ENCODE peak calls at places on chromosomes 16 and 17, in six cellular contexts. S is A549, W is upper lobe of left lung, U is K562, A is HepG2, T is GM12878. E is an unnamed sample.

GRCh38 chr17:2028234-2028614 is 1.7 kb upstream of the DPH1 start:
- ATAC-seq in S (no peak), W (no peak), U (no peak), A (no peak), T (no peak), E (no peak)

GRCh38 chr16:69326172-69326873 is 4.1 kb downstream of the PDF start:
- ATAC-seq in S (no peak), W (no peak), U (no peak), A (peak; percentile 51), T (no peak), E (no peak)

GRCh38 chr16:75351183-75351582 is 82.1 kb downstream of the CFDP1 start:
- ATAC-seq in S (no peak), W (no peak), U (no peak), A (no peak), T (no peak), E (no peak)

GRCh38 chr17:31778538-31778937 is 80.5 kb downstream of the COPRS start:
- ATAC-seq in S (no peak), W (no peak), U (no peak), A (no peak), T (no peak), E (no peak)

GRCh38 chr16:69934044-69934443 is 17.1 kb upstream of the CLEC18A start:
- ATAC-seq in S (no peak), W (no peak), U (no peak), A (no peak), T (no peak), E (no peak)

GRCh38 chr17:21194210-21194609 is 19.8 kb downstream of the TMEM11 start:
- ATAC-seq in S (no peak), W (no peak), U (no peak), A (no peak), T (no peak), E (no peak)

GRCh38 chr17:13813347-13814240 is 211.9 kb upstream of the HS3ST3A1 start:
- ATAC-seq in S (peak; percentile 47), W (peak; percentile 22), U (no peak), A (no peak), T (no peak), E (no peak)

GRCh38 chr17:16477666-16478065 is 14.3 kb downstream of the LRRC75A start:
- ATAC-seq in S (no peak), W (no peak), U (no peak), A (no peak), T (no peak), E (peak; percentile 4)

GRCh38 chr17:70054961-70055360 is 20.1 kb upstream of the KCNJ16 start:
- ATAC-seq in S (no peak), W (no peak), U (no peak), A (no peak), T (no peak), E (no peak)

GRCh38 chr16:69814561-69814960 is 52.4 kb downstream of the WWP2 start:
- ATAC-seq in S (no peak), W (no peak), U (no peak), A (peak; percentile 55), T (no peak), E (no peak)

GRCh38 chr17:5499790-5500189 is 13.4 kb downstream of the MIS12 start:
- ATAC-seq in S (peak; percentile 3), W (no peak), U (no peak), A (no peak), T (no peak), E (no peak)

GRCh38 chr16:57598437-57598836 is 30.0 kb upstream of the ADGRG1 start:
- ATAC-seq in S (no peak), W (no peak), U (no peak), A (no peak), T (no peak), E (no peak)

GRCh38 chr17:273994-274832 is 78.4 kb downstream of the RPH3AL start:
- ATAC-seq in S (peak; percentile 42), W (no peak), U (no peak), A (no peak), T (no peak), E (no peak)

GRCh38 chr16:73015612-73016487 is 32.1 kb downstream of the ZFHX3 start:
- ATAC-seq in S (no peak), W (peak; percentile 80), U (no peak), A (peak; percentile 82), T (peak; percentile 88), E (no peak)

GRCh38 chr17:2156666-2157065 is 101.8 kb downstream of the HIC1 start:
- ATAC-seq in S (no peak), W (no peak), U (no peak), A (no peak), T (no peak), E (no peak)

GRCh38 chr16:46907061-46907774 is 23.1 kb downstream of the GPT2 start:
- ATAC-seq in S (no peak), W (no peak), U (no peak), A (peak; percentile 33), T (no peak), E (no peak)

DNA sequence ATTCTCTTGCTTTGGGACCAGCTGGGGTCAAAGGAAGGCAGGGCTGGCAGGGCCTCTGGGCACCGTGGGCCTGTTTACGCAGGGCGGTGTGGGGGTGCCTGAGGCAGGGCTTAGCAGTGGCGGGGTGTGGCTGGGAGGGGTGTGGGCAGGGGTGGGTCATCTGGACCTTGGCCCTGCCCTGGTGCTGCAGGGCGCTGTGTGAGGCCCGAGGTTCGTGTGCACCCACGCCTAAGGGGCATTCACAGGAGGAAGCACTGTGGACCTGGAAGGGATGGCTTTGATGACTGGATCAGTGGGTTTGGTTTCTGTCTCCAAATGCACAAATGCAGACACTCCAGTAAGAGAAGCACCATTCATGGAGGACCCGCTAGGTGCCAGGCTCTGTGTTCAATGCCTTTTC is 37.3 kb downstream of the BCO1 start:
- ATAC-seq in S (no peak), W (peak; percentile 42), U (no peak), A (peak; percentile 36), T (no peak), E (no peak)
- TF ChIP-seq EP300 in S (no peak), W (no peak), U (no peak), A (no peak), T (no peak), E (no peak)

GRCh38 chr17:17730250-17730935 is 49.1 kb downstream of the RAI1 start:
- ATAC-seq in S (no peak), W (no peak), U (no peak), A (no peak), T (no peak), E (no peak)

GRCh38 chr17:17728550-17729251 is 47.4 kb downstream of the RAI1 start:
- ATAC-seq in S (peak; percentile 64), W (peak; percentile 28), U (no peak), A (no peak), T (no peak), E (no peak)

GRCh38 chr17:17727111-17727659 is 45.9 kb downstream of the RAI1 start:
- ATAC-seq in S (no peak), W (no peak), U (no peak), A (no peak), T (no peak), E (no peak)

GRCh38 chr17:17732444-17732843 is 51.2 kb downstream of the RAI1 start:
- ATAC-seq in S (no peak), W (no peak), U (no peak), A (no peak), T (no peak), E (no peak)

GRCh38 chr17:17729620-17730249 is 48.5 kb downstream of the RAI1 start:
- ATAC-seq in S (peak; percentile 63), W (peak; percentile 34), U (peak; percentile 93), A (peak; percentile 91), T (peak; percentile 93), E (no peak)
- H3K27ac ChIP-seq in S (peak overlapping the region; percentile 79), W (no peak overlapping the region), U (no peak overlapping the region), A (no peak overlapping the region), T (no peak overlapping the region), E (peak overlapping the region; percentile 48)

GRCh38 chr17:57431415-57431814 is 175.1 kb downstream of the MSI2 start:
- ATAC-seq in S (no peak), W (no peak), U (no peak), A (no peak), T (no peak), E (no peak)
- TF ChIP-seq EP300 in S (no peak), W (no peak), U (no peak), A (no peak), T (no peak), E (no peak)

DNA sequence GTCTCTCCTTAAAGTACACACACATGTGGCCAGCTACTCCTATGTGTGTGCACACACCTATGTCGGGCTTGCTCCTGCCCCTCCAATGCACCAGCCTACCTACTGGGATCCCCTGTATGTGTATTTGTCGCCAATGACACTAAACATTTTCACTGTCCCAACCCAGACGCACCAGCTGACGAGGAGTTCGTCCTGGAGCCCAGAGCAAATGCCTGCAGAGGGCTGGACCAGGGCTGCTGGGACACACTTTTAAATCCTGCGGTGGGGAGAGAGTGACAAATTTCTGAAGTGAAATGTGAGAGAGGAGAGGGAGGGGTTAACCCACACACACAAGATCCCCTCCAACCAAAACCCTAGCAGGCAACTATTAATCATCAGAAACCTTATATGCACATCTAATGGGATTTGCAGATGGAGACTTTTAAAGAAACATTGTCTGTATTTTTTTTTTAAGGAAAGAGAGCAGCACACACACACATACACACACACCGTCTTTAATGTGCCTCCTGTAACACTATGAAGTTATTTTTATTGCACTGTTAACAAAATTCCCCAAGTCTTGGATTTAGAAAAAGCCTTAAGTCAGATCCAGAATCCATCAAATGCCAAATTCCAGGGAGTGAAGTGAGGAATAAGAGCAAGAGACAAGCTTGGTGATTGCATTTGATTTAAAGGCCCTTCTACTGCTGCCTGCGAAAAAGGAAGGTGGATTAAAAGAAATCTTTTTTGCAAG is at the start of gene MEOX1:
- ATAC-seq in S (peak; percentile 9), W (no peak), U (no peak), A (no peak), T (peak; percentile 89), E (no peak)
- H3K27ac ChIP-seq in S (no peak within 1 kb of the TSS), W (no peak within 1 kb of the TSS), U (no peak within 1 kb of the TSS), A (no peak within 1 kb of the TSS), T (peak within 1 kb of the TSS; percentile 71), E (peak within 1 kb of the TSS; percentile 71)